ENCODE peak calls at places on chromosomes 11 and 22, in nine cellular contexts. T, L, D, X, Y, E, R, A and W are unnamed samples. For H3K4me1, the result is how much of the 10 kb centered on the place peaks cover.

GRCh38 chr22:37943471-37944198 is 9.8 kb downstream of the C22orf23 start:
- DNase-seq in A (no peak), Y (no peak), E (no peak), X (no peak), D (no peak), L (no peak), T (no peak), R (no peak), W (peak)

GRCh38 chr11:64736654-64737053 is 7.3 kb downstream of the RASGRP2 start:
- DNase-seq in T (no peak), R (no peak), L (no peak), A (no peak), X (no peak), Y (no peak), D (no peak), E (no peak), W (no peak)

GRCh38 chr11:127136438-127136837 is 135.9 kb upstream of the KIRREL3 start:
- DNase-seq in T (no peak), Y (no peak), R (no peak), D (no peak), X (no peak), A (no peak), E (no peak), L (no peak), W (no peak)

GRCh38 chr11:131486100-131486499 is 115.7 kb downstream of the NTM start:
- DNase-seq in A (no peak), X (no peak), L (no peak), R (no peak), T (no peak), Y (no peak), D (no peak), E (no peak), W (no peak)

GRCh38 chr22:37739000-37739399 is 42.2 kb downstream of the TRIOBP start:
- DNase-seq in E (no peak), R (no peak), X (peak), D (no peak), T (no peak), A (no peak), Y (peak), L (peak), W (no peak)

GRCh38 chr22:37418627-37419369 is 8.5 kb downstream of the ELFN2 start:
- DNase-seq in D (no peak), A (no peak), X (no peak), Y (no peak), R (no peak), L (no peak), T (no peak), E (no peak), W (no peak)

GRCh38 chr11:130214861-130215530 is 55.4 kb downstream of the ST14 start:
- DNase-seq in Y (no peak), D (no peak), E (no peak), T (peak), A (no peak), R (no peak), X (no peak), L (no peak), W (no peak)

GRCh38 chr11:26622201-26622600 is 50.1 kb upstream of the MUC15 start:
- DNase-seq in A (no peak), R (no peak), E (no peak), T (no peak), D (no peak), Y (no peak), L (no peak), X (no peak), W (no peak)

GRCh38 chr11:122895591-122895990 is 13.0 kb downstream of the JHY start:
- DNase-seq in D (no peak), Y (no peak), L (no peak), X (no peak), R (no peak), E (no peak), A (no peak), T (no peak), W (no peak)

GRCh38 chr11:8265681-8266241 is 2.1 kb upstream of the LMO1 start:
- DNase-seq in X (no peak), A (no peak), R (no peak), T (no peak), E (no peak), L (peak), D (peak), Y (no peak), W (no peak)

GRCh38 chr11:77278595-77279506 is 22.6 kb downstream of the GDPD4 start:
- DNase-seq in D (no peak), R (no peak), Y (no peak), A (no peak), E (no peak), X (no peak), L (no peak), T (no peak), W (no peak)

GRCh38 chr22:17213976-17214375 is 5.3 kb downstream of the ADA2 start:
- DNase-seq in X (peak), E (peak), Y (peak), R (peak), T (peak), A (peak), L (peak), D (peak), W (peak)

GRCh38 chr11:29879560-29879959 is 137.3 kb downstream of the KCNA4 start:
- DNase-seq in Y (peak), A (no peak), X (no peak), R (no peak), L (no peak), T (no peak), D (no peak), E (no peak), W (no peak)

GRCh38 chr11:68835749-68836148 is 6.0 kb downstream of the CPT1A start:
- DNase-seq in E (no peak), D (no peak), X (no peak), A (no peak), Y (no peak), L (no peak), R (no peak), T (peak), W (no peak)

GRCh38 chr11:36672815-36673450 is 74.9 kb upstream of the RAG2 start:
- DNase-seq in R (peak), D (peak), Y (peak), A (no peak), X (no peak), L (no peak), E (peak), T (no peak), W (peak)

GRCh38 chr11:46248270-46249102 is 29.0 kb upstream of the CREB3L1 start:
- DNase-seq in X (no peak), R (peak), D (no peak), E (peak), A (no peak), T (no peak), L (no peak), Y (no peak), W (no peak)

GRCh38 chr22:29914165-29914564 is 31.2 kb downstream of the MTMR3 start:
- DNase-seq in L (no peak), X (no peak), E (no peak), D (no peak), Y (no peak), T (no peak), R (no peak), A (no peak), W (no peak)

GRCh38 chr22:21652010-21652546 is 10.0 kb downstream of the SDF2L1 start:
- DNase-seq in E (peak), R (peak), D (peak), X (peak), Y (peak), L (peak), T (peak), A (peak), W (peak)

GRCh38 chr22:17232406-17232805 is 13.2 kb upstream of the ADA2 start:
- DNase-seq in D (no peak), Y (no peak), A (no peak), R (no peak), T (no peak), E (no peak), L (no peak), X (no peak), W (no peak)

GRCh38 chr11:17810736-17811135 is 76.2 kb downstream of the KCNC1 start:
- DNase-seq in A (no peak), T (no peak), Y (peak), R (peak), D (peak), X (no peak), L (no peak), E (no peak), W (no peak)

GRCh38 chr11:3781423-3781822 is 15.9 kb downstream of the NUP98 start:
- DNase-seq in R (no peak), X (no peak), A (no peak), T (no peak), E (no peak), D (no peak), L (no peak), Y (no peak), W (no peak)

GRCh38 chr11:102599642-102600261 is 25.4 kb downstream of the MMP20 start:
- DNase-seq in A (no peak), T (no peak), Y (no peak), X (no peak), E (peak), D (no peak), R (peak), L (no peak), W (no peak)

GRCh38 chr11:38005597-38005996 is 1407.6 kb upstream of the RAG2 start:
- DNase-seq in D (no peak), L (no peak), T (no peak), E (no peak), R (no peak), A (no peak), X (no peak), Y (no peak), W (no peak)

GRCh38 chr11:119316729-119317591 is at the start of gene MCAM:
- DNase-seq in A (no peak), R (no peak), T (no peak), X (peak), E (no peak), L (peak), Y (peak), D (peak), W (no peak)

GRCh38 chr11:104731890-104732289 is 166.4 kb downstream of the CASP12 start:
- DNase-seq in T (no peak), A (no peak), D (no peak), E (no peak), L (no peak), Y (no peak), X (no peak), R (no peak), W (no peak)

GRCh38 chr11:45332486-45332934 is 46.4 kb upstream of the SYT13 start:
- DNase-seq in T (peak), Y (peak), E (peak), D (peak), L (peak), X (no peak), A (peak), R (peak), W (no peak)

GRCh38 chr11:115990004-115990447 is 485.8 kb upstream of the CADM1 start:
- DNase-seq in L (no peak), T (no peak), X (no peak), E (no peak), Y (peak), R (peak), D (peak), A (no peak), W (no peak)

GRCh38 chr11:130141561-130142341 is 17.8 kb upstream of the ST14 start:
- DNase-seq in T (no peak), R (peak), D (no peak), Y (no peak), E (no peak), L (no peak), A (no peak), X (no peak), W (no peak)

GRCh38 chr11:128493570-128493965 is 93.8 kb downstream of the ETS1 start:
- DNase-seq in A (no peak), X (no peak), E (no peak), L (no peak), T (no peak), D (no peak), R (no peak), Y (no peak), W (no peak)

GRCh38 chr11:32429477-32429876 is 5.9 kb downstream of the WT1 start:
- DNase-seq in X (no peak), Y (no peak), D (no peak), R (no peak), A (no peak), T (no peak), L (no peak), E (no peak), W (no peak)

GRCh38 chr11:102010776-102011500 is 36.3 kb upstream of the CFAP300 start:
- DNase-seq in X (peak), T (peak), E (peak), A (no peak), D (peak), R (peak), L (peak), Y (peak), W (peak)

GRCh38 chr11:68798221-68798813 is 43.4 kb downstream of the CPT1A start:
- DNase-seq in A (no peak), D (peak), X (no peak), E (no peak), R (peak), L (no peak), Y (no peak), T (no peak), W (no peak)

GRCh38 chr11:118645066-118645715 is 34.3 kb downstream of the TREH start:
- DNase-seq in R (no peak), X (no peak), D (no peak), T (no peak), A (no peak), Y (no peak), L (no peak), E (no peak), W (no peak)

GRCh38 chr11:86702387-86702983 is 30.1 kb upstream of the ME3 start:
- DNase-seq in T (no peak), X (no peak), R (no peak), E (no peak), L (no peak), Y (no peak), D (no peak), A (no peak), W (no peak)

GRCh38 chr11:99632969-99633368 is 612.2 kb downstream of the CNTN5 start:
- DNase-seq in A (no peak), R (peak), E (no peak), T (no peak), L (no peak), X (no peak), D (no peak), Y (no peak), W (no peak)

DNA sequence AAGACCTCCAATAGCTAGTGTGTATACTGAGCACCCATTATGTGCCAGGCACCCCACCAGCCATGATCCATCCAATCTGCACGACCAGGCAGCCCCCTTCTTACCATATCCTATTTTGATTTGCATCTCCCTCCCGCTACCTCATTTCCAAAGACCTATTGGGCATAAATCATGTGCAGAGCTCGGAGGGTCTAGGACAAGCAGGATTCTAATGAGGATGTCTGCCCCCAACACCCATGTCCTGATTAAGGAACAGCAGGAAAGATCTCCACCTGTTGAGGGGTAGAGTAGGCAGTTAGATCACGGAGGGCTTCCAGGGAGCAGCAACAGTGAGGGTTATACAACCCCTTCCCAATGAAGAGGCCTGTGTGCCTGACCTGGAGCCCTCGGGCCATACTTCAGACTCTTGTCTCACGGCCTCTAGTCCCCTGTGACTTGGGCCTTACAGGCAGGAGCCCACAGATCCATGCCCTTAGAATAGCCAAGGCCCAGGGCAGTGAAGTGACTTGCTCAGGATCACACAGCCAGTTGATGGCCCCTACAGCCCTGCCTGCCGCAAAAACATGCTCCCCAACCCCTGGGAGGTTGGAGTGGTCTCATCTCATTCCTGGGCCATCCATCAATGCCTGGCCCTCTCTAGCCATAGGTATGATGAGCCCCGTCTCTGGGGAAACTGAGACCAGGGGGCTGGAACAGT is 3.5 kb downstream of the RAB3IL1 start:
- DNase-seq in T (no peak), Y (peak), A (no peak), X (peak), D (no peak), L (no peak), R (peak), E (no peak), W (no peak)
- H3K27ac ChIP-seq in T (no peak), Y (peak), A (no peak), X (no peak), D (no peak), L (peak), R (no peak), E (no peak), W (no peak)

GRCh38 chr11:111922803-111923202 is 4.1 kb downstream of the C11orf52 start:
- DNase-seq in X (peak), E (no peak), R (peak), D (no peak), L (no peak), T (peak), Y (peak), A (peak), W (peak)
- H3K4me1 ChIP-seq in X (under half), E (under half), R (under half), D (under half), L (under half), T (under half), Y (under half), A (under half), W (under half)

DNA sequence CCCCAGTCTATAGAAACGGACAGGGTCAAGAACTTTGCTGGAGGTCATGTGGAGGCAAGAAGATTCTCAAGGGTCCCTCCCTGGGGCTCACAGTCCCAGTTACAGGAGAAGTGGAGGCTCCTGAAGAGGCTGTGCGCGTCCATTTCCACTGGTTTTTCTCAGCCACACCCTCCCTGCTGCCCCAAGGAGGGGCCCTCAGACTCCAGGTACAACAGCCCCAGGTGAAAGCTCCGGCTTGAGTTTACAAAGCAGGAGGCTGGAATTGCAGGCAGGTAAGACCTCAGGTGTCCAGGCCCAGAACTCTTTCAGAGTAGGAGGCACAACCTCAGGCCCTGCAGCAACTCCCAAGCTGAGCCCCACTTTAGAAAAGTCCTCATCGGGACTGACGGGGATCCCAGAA is 3.1 kb downstream of the SHANK2 start:
- DNase-seq in R (no peak), D (no peak), Y (no peak), X (no peak), L (no peak), A (no peak), E (no peak), T (peak), W (no peak)
- TF ChIP-seq CTCF in R (no peak), D (no peak), Y (no peak), X (no peak), L (no peak), A (no peak), E (no peak), T (no peak), W (no peak)

GRCh38 chr22:45638834-45639746 is 32.5 kb upstream of the ATXN10 start:
- DNase-seq in Y (no peak), E (peak), R (peak), D (no peak), L (peak), A (no peak), T (peak), X (peak), W (no peak)

GRCh38 chr22:45639747-45640102 is 31.9 kb upstream of the ATXN10 start:
- DNase-seq in T (no peak), R (no peak), L (no peak), A (no peak), Y (no peak), E (no peak), D (no peak), X (no peak), W (no peak)

GRCh38 chr22:45640941-45641621 is 30.6 kb upstream of the ATXN10 start:
- DNase-seq in T (no peak), L (no peak), E (no peak), A (no peak), Y (no peak), X (no peak), D (no peak), R (no peak), W (no peak)

GRCh38 chr22:45638197-45638596 is 33.4 kb upstream of the ATXN10 start:
- DNase-seq in D (no peak), L (no peak), A (no peak), E (no peak), R (no peak), Y (no peak), X (no peak), T (no peak), W (no peak)

GRCh38 chr22:45640291-45640940 is 31.2 kb upstream of the ATXN10 start:
- DNase-seq in A (no peak), D (no peak), E (no peak), T (no peak), L (no peak), Y (no peak), X (no peak), R (no peak), W (no peak)
- H3K27ac ChIP-seq in A (no peak), D (no peak), E (no peak), T (no peak), L (no peak), Y (no peak), X (no peak), R (no peak), W (no peak)

DNA sequence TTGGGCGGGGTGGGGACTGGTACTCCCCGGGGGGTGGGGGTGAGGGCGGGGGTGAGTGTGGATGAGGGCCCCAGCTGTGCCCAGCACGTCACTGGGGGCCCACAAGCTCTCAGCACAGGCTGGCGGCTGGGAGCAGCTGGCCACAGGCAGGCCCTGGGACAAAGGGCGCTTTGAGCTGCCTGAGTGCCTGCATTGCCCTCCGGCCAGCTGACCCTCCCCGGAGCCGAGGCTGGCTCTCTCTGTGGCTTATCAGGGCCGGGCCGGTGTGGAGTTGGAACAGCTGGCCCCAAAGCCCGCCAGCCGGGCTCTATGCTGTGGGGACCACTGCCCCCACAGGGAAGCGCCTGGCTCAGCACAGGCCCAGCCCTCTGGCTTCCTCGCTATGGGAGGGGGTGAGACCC is 117.4 kb downstream of the KCNQ1 start:
- DNase-seq in E (no peak), D (no peak), T (peak), R (peak), X (no peak), Y (no peak), L (no peak), A (no peak), W (no peak)
- H3K4me1 ChIP-seq in E (under half), D (under half), T (under half), R (half or more), X (under half), Y (under half), L (under half), A (under half), W (under half)